ENCODE peak calls at places on chromosomes 16 and 17, in five cellular contexts. One of them, this sample, is unnamed.

GRCh38 chr17:63347475-63347874 is 98.6 kb downstream of the CYB561 start:
- DNase-seq in CD14-positive monocyte: no peak
- DNase-seq in ovary: no peak
- DNase-seq in tibial nerve: no peak
- DNase-seq in CD8-positive, alpha-beta T cell: no peak
- DNase-seq in this sample: no peak

GRCh38 chr16:17828012-17828411 is 357.3 kb upstream of the XYLT1 start:
- DNase-seq in ovary: no peak
- DNase-seq in CD8-positive, alpha-beta T cell: no peak
- DNase-seq in tibial nerve: no peak
- DNase-seq in CD14-positive monocyte: no peak
- DNase-seq in this sample: no peak

GRCh38 chr17:15409721-15410247 is 57.6 kb downstream of the CDRT4 start:
- DNase-seq in ovary: peak
- DNase-seq in tibial nerve: peak
- DNase-seq in CD8-positive, alpha-beta T cell: no peak
- DNase-seq in CD14-positive monocyte: no peak
- DNase-seq in this sample: no peak

GRCh38 chr16:9499921-9500593 is 408.6 kb downstream of the HAPSTR1 start:
- DNase-seq in tibial nerve: no peak
- DNase-seq in CD14-positive monocyte: no peak
- DNase-seq in CD8-positive, alpha-beta T cell: no peak
- DNase-seq in ovary: no peak
- DNase-seq in this sample: no peak

GRCh38 chr17:75130632-75131277 is 787 bp downstream of the NT5C start:
- DNase-seq in CD8-positive, alpha-beta T cell: no peak
- DNase-seq in ovary: peak
- DNase-seq in CD14-positive monocyte: no peak
- DNase-seq in tibial nerve: no peak
- DNase-seq in this sample: no peak

GRCh38 chr17:4550534-4551039 is 4.6 kb downstream of the MYBBP1A start:
- DNase-seq in CD14-positive monocyte: peak
- DNase-seq in ovary: no peak
- DNase-seq in CD8-positive, alpha-beta T cell: no peak
- DNase-seq in tibial nerve: no peak
- DNase-seq in this sample: no peak

GRCh38 chr16:79163666-79164377 is 436.7 kb downstream of the MAF start:
- DNase-seq in CD14-positive monocyte: peak
- DNase-seq in tibial nerve: peak
- DNase-seq in ovary: no peak
- DNase-seq in CD8-positive, alpha-beta T cell: no peak
- DNase-seq in this sample: no peak

GRCh38 chr17:14693382-14693781 is 392.5 kb downstream of the HS3ST3B1 start:
- DNase-seq in ovary: no peak
- DNase-seq in CD14-positive monocyte: no peak
- DNase-seq in tibial nerve: no peak
- DNase-seq in CD8-positive, alpha-beta T cell: no peak
- DNase-seq in this sample: no peak

GRCh38 chr16:49539758-49540157 is 166.2 kb downstream of the C16orf78 start:
- DNase-seq in CD8-positive, alpha-beta T cell: no peak
- DNase-seq in CD14-positive monocyte: no peak
- DNase-seq in ovary: no peak
- DNase-seq in tibial nerve: no peak
- DNase-seq in this sample: no peak

GRCh38 chr16:58085171-58085570 is 44.0 kb downstream of the CFAP20 start:
- DNase-seq in CD8-positive, alpha-beta T cell: no peak
- DNase-seq in tibial nerve: no peak
- DNase-seq in CD14-positive monocyte: no peak
- DNase-seq in ovary: no peak
- DNase-seq in this sample: no peak

GRCh38 chr16:2818278-2818876 is 1.3 kb downstream of the PRSS21 start:
- DNase-seq in ovary: no peak
- DNase-seq in CD14-positive monocyte: peak
- DNase-seq in tibial nerve: no peak
- DNase-seq in CD8-positive, alpha-beta T cell: no peak
- DNase-seq in this sample: no peak

GRCh38 chr16:74677868-74678267 is 11.2 kb upstream of the RFWD3 start:
- DNase-seq in tibial nerve: no peak
- DNase-seq in ovary: no peak
- DNase-seq in CD14-positive monocyte: no peak
- DNase-seq in CD8-positive, alpha-beta T cell: no peak
- DNase-seq in this sample: no peak

GRCh38 chr17:1039511-1040215 is 42.7 kb downstream of the TIMM22 start:
- DNase-seq in ovary: no peak
- DNase-seq in tibial nerve: peak
- DNase-seq in CD8-positive, alpha-beta T cell: no peak
- DNase-seq in CD14-positive monocyte: peak
- DNase-seq in this sample: no peak

GRCh38 chr17:14886200-14886739 is 378.9 kb downstream of the PMP22 start:
- DNase-seq in CD8-positive, alpha-beta T cell: no peak
- DNase-seq in ovary: no peak
- DNase-seq in CD14-positive monocyte: no peak
- DNase-seq in tibial nerve: no peak
- DNase-seq in this sample: no peak

GRCh38 chr17:40176409-40177110 is 710 bp upstream of the RAPGEFL1 start:
- DNase-seq in CD8-positive, alpha-beta T cell: no peak
- DNase-seq in tibial nerve: no peak
- DNase-seq in CD14-positive monocyte: no peak
- DNase-seq in ovary: no peak
- DNase-seq in this sample: no peak

GRCh38 chr16:71645450-71645849 is 19.5 kb downstream of the MARVELD3 start:
- DNase-seq in tibial nerve: no peak
- DNase-seq in ovary: no peak
- DNase-seq in CD14-positive monocyte: no peak
- DNase-seq in CD8-positive, alpha-beta T cell: no peak
- DNase-seq in this sample: no peak

GRCh38 chr16:87207509-87207908 is 109.7 kb downstream of the C16orf95 start:
- DNase-seq in CD14-positive monocyte: no peak
- DNase-seq in CD8-positive, alpha-beta T cell: no peak
- DNase-seq in ovary: no peak
- DNase-seq in tibial nerve: peak
- DNase-seq in this sample: no peak

GRCh38 chr16:88650749-88651275 is at the start of gene CYBA:
- DNase-seq in CD14-positive monocyte: peak
- DNase-seq in CD8-positive, alpha-beta T cell: peak
- DNase-seq in tibial nerve: peak
- DNase-seq in ovary: no peak
- DNase-seq in this sample: no peak

GRCh38 chr17:57806083-57806830 is 43.6 kb downstream of the MRPS23 start:
- DNase-seq in CD14-positive monocyte: no peak
- DNase-seq in ovary: no peak
- DNase-seq in tibial nerve: no peak
- DNase-seq in CD8-positive, alpha-beta T cell: no peak
- DNase-seq in this sample: no peak

GRCh38 chr16:61871837-61872777 is 164.1 kb downstream of the CDH8 start:
- DNase-seq in ovary: no peak
- DNase-seq in tibial nerve: no peak
- DNase-seq in CD8-positive, alpha-beta T cell: no peak
- DNase-seq in CD14-positive monocyte: no peak
- DNase-seq in this sample: no peak

GRCh38 chr16:11273721-11274324 is 394 bp upstream of the PRM3 start:
- DNase-seq in CD8-positive, alpha-beta T cell: no peak
- DNase-seq in CD14-positive monocyte: no peak
- DNase-seq in tibial nerve: no peak
- DNase-seq in ovary: no peak
- DNase-seq in this sample: no peak

GRCh38 chr17:70767102-70767701 is 597.9 kb downstream of the KCNJ2 start:
- DNase-seq in tibial nerve: no peak
- DNase-seq in CD8-positive, alpha-beta T cell: no peak
- DNase-seq in CD14-positive monocyte: no peak
- DNase-seq in ovary: no peak
- DNase-seq in this sample: no peak

GRCh38 chr17:14330492-14330920 is 29.6 kb downstream of the HS3ST3B1 start:
- DNase-seq in tibial nerve: no peak
- DNase-seq in CD8-positive, alpha-beta T cell: no peak
- DNase-seq in CD14-positive monocyte: no peak
- DNase-seq in ovary: no peak
- DNase-seq in this sample: no peak

GRCh38 chr17:49497147-49498036 is 2.3 kb downstream of the NGFR start:
- DNase-seq in CD14-positive monocyte: no peak
- DNase-seq in ovary: no peak
- DNase-seq in CD8-positive, alpha-beta T cell: no peak
- DNase-seq in tibial nerve: peak
- DNase-seq in this sample: no peak

GRCh38 chr17:63702223-63702577 is 2.3 kb upstream of the LIMD2 start:
- DNase-seq in CD8-positive, alpha-beta T cell: no peak
- DNase-seq in CD14-positive monocyte: no peak
- DNase-seq in tibial nerve: no peak
- DNase-seq in ovary: no peak
- DNase-seq in this sample: no peak

GRCh38 chr17:56175299-56175935 is 22.1 kb downstream of the ANKFN1 start:
- DNase-seq in CD8-positive, alpha-beta T cell: no peak
- DNase-seq in tibial nerve: no peak
- DNase-seq in ovary: no peak
- DNase-seq in CD14-positive monocyte: no peak
- DNase-seq in this sample: no peak

GRCh38 chr16:1046271-1046955 is 26.1 kb upstream of the SSTR5 start:
- DNase-seq in ovary: no peak
- DNase-seq in CD14-positive monocyte: no peak
- DNase-seq in CD8-positive, alpha-beta T cell: no peak
- DNase-seq in tibial nerve: no peak
- DNase-seq in this sample: no peak

GRCh38 chr17:16444258-16444886 is 29.0 kb downstream of the TRPV2 start:
- DNase-seq in ovary: no peak
- DNase-seq in CD8-positive, alpha-beta T cell: no peak
- DNase-seq in CD14-positive monocyte: no peak
- DNase-seq in tibial nerve: no peak
- DNase-seq in this sample: no peak

GRCh38 chr16:88593489-88593888 is 23.3 kb downstream of the ZC3H18 start:
- DNase-seq in ovary: no peak
- DNase-seq in CD8-positive, alpha-beta T cell: no peak
- DNase-seq in CD14-positive monocyte: no peak
- DNase-seq in tibial nerve: no peak
- DNase-seq in this sample: no peak

GRCh38 chr16:57754354-57755060 is 18.9 kb downstream of the KATNB1 start:
- DNase-seq in tibial nerve: no peak
- DNase-seq in CD8-positive, alpha-beta T cell: no peak
- DNase-seq in CD14-positive monocyte: no peak
- DNase-seq in ovary: no peak
- DNase-seq in this sample: no peak

GRCh38 chr16:64380751-64381150 is 741.1 kb downstream of the CDH11 start:
- DNase-seq in tibial nerve: no peak
- DNase-seq in CD14-positive monocyte: no peak
- DNase-seq in ovary: no peak
- DNase-seq in CD8-positive, alpha-beta T cell: no peak
- DNase-seq in this sample: no peak
- TF ChIP-seq CTCF in tibial nerve: no peak
- TF ChIP-seq CTCF in CD14-positive monocyte: no peak
- TF ChIP-seq CTCF in ovary: no peak
- TF ChIP-seq CTCF in CD8-positive, alpha-beta T cell: no peak
- TF ChIP-seq CTCF in this sample: no peak

GRCh38 chr17:38748329-38749221 is at the start of gene PCGF2:
- DNase-seq in ovary: peak
- DNase-seq in CD14-positive monocyte: no peak
- DNase-seq in tibial nerve: peak
- DNase-seq in CD8-positive, alpha-beta T cell: no peak
- DNase-seq in this sample: peak

GRCh38 chr17:38749222-38750043 is 1.3 kb upstream of the PCGF2 start:
- DNase-seq in CD8-positive, alpha-beta T cell: no peak
- DNase-seq in tibial nerve: peak
- DNase-seq in ovary: peak
- DNase-seq in CD14-positive monocyte: no peak
- DNase-seq in this sample: no peak

GRCh38 chr17:38746004-38746892 is 1.9 kb downstream of the PCGF2 start:
- DNase-seq in ovary: no peak
- DNase-seq in CD8-positive, alpha-beta T cell: no peak
- DNase-seq in CD14-positive monocyte: no peak
- DNase-seq in tibial nerve: no peak
- DNase-seq in this sample: no peak

GRCh38 chr17:38746893-38747384 is 1.2 kb downstream of the PCGF2 start:
- DNase-seq in CD8-positive, alpha-beta T cell: no peak
- DNase-seq in CD14-positive monocyte: no peak
- DNase-seq in tibial nerve: no peak
- DNase-seq in ovary: peak
- DNase-seq in this sample: no peak

GRCh38 chr17:38747385-38748328 is 479 bp downstream of the PCGF2 start:
- DNase-seq in tibial nerve: peak
- DNase-seq in ovary: peak
- DNase-seq in CD14-positive monocyte: peak
- DNase-seq in CD8-positive, alpha-beta T cell: no peak
- DNase-seq in this sample: no peak
- TF ChIP-seq CTCF in tibial nerve: no peak
- TF ChIP-seq CTCF in ovary: no peak
- TF ChIP-seq CTCF in CD14-positive monocyte: no peak
- TF ChIP-seq CTCF in CD8-positive, alpha-beta T cell: no peak
- TF ChIP-seq CTCF in this sample: no peak

GRCh38 chr17:81298325-81298990 is 3.4 kb upstream of the SLC38A10 start:
- DNase-seq in ovary: no peak
- DNase-seq in CD14-positive monocyte: no peak
- DNase-seq in CD8-positive, alpha-beta T cell: no peak
- DNase-seq in tibial nerve: no peak
- DNase-seq in this sample: no peak

GRCh38 chr17:81295678-81296381 is 723 bp upstream of the SLC38A10 start:
- DNase-seq in CD8-positive, alpha-beta T cell: no peak
- DNase-seq in ovary: no peak
- DNase-seq in tibial nerve: no peak
- DNase-seq in CD14-positive monocyte: no peak
- DNase-seq in this sample: no peak

GRCh38 chr17:81292450-81292849 is 2.7 kb downstream of the SLC38A10 start:
- DNase-seq in tibial nerve: no peak
- DNase-seq in CD8-positive, alpha-beta T cell: no peak
- DNase-seq in ovary: no peak
- DNase-seq in CD14-positive monocyte: no peak
- DNase-seq in this sample: no peak

GRCh38 chr17:81294512-81295030 is 536 bp downstream of the SLC38A10 start:
- DNase-seq in CD8-positive, alpha-beta T cell: no peak
- DNase-seq in ovary: peak
- DNase-seq in CD14-positive monocyte: no peak
- DNase-seq in tibial nerve: no peak
- DNase-seq in this sample: no peak

GRCh38 chr17:81295031-81295677 is at the start of gene SLC38A10:
- DNase-seq in CD14-positive monocyte: peak
- DNase-seq in tibial nerve: peak
- DNase-seq in CD8-positive, alpha-beta T cell: peak
- DNase-seq in ovary: peak
- DNase-seq in this sample: peak
- TF ChIP-seq CTCF in CD14-positive monocyte: no peak
- TF ChIP-seq CTCF in tibial nerve: no peak
- TF ChIP-seq CTCF in CD8-positive, alpha-beta T cell: no peak
- TF ChIP-seq CTCF in ovary: no peak
- TF ChIP-seq CTCF in this sample: no peak

GRCh38 chr17:44221862-44222111 is 2.3 kb upstream of the UBTF start:
- DNase-seq in ovary: no peak
- DNase-seq in CD8-positive, alpha-beta T cell: no peak
- DNase-seq in CD14-positive monocyte: no peak
- DNase-seq in tibial nerve: no peak
- DNase-seq in this sample: no peak

GRCh38 chr17:44219636-44220210 is at the start of gene UBTF:
- DNase-seq in ovary: peak
- DNase-seq in CD14-positive monocyte: no peak
- DNase-seq in CD8-positive, alpha-beta T cell: peak
- DNase-seq in tibial nerve: no peak
- DNase-seq in this sample: no peak

GRCh38 chr17:44222112-44222869 is 2.8 kb upstream of the UBTF start:
- DNase-seq in tibial nerve: peak
- DNase-seq in CD14-positive monocyte: no peak
- DNase-seq in ovary: peak
- DNase-seq in CD8-positive, alpha-beta T cell: no peak
- DNase-seq in this sample: no peak

GRCh38 chr17:44220211-44221071 is 966 bp upstream of the UBTF start:
- DNase-seq in tibial nerve: no peak
- DNase-seq in CD14-positive monocyte: no peak
- DNase-seq in ovary: peak
- DNase-seq in CD8-positive, alpha-beta T cell: peak
- DNase-seq in this sample: no peak

GRCh38 chr17:44221072-44221861 is 1.8 kb upstream of the UBTF start:
- DNase-seq in CD14-positive monocyte: no peak
- DNase-seq in CD8-positive, alpha-beta T cell: peak
- DNase-seq in tibial nerve: peak
- DNase-seq in ovary: peak
- DNase-seq in this sample: peak
- TF ChIP-seq CTCF in CD14-positive monocyte: no peak
- TF ChIP-seq CTCF in CD8-positive, alpha-beta T cell: no peak
- TF ChIP-seq CTCF in tibial nerve: no peak
- TF ChIP-seq CTCF in ovary: no peak
- TF ChIP-seq CTCF in this sample: no peak